ENCODE peak calls at places on chromosome 13, in nine cellular contexts. One of them, this sample, is unnamed.

GRCh38 chr13:44078806-44079378 is 199.2 kb downstream of the LACC1 start:
- DNase-seq in nucleus accumbens: no peak
- DNase-seq in activated CD8-positive, alpha-beta memory T cell treated with anti-CD3 and anti-CD28 coated beads, Interleukin-2, amount 50 U/mL, for 4 hours: no peak
- DNase-seq in HS-27A: no peak
- DNase-seq in GDM1: no peak
- DNase-seq in CD4-positive, alpha-beta T cell: no peak
- DNase-seq in KBM-7: no peak
- DNase-seq in progenitor cell of endocrine pancreas: no peak
- DNase-seq in RPMI8226: no peak
- DNase-seq in this sample: no peak

GRCh38 chr13:107807306-107808073 is 407.8 kb downstream of the LIG4 start:
- DNase-seq in progenitor cell of endocrine pancreas: no peak
- DNase-seq in RPMI8226: no peak
- DNase-seq in KBM-7: no peak
- DNase-seq in GDM1: no peak
- DNase-seq in activated CD8-positive, alpha-beta memory T cell treated with anti-CD3 and anti-CD28 coated beads, Interleukin-2, amount 50 U/mL, for 4 hours: no peak
- DNase-seq in CD4-positive, alpha-beta T cell: no peak
- DNase-seq in nucleus accumbens: no peak
- DNase-seq in HS-27A: no peak
- DNase-seq in this sample: peak; percentile 47

GRCh38 chr13:104114111-104114510 is 1047.9 kb upstream of the SLC10A2 start:
- DNase-seq in nucleus accumbens: no peak
- DNase-seq in activated CD8-positive, alpha-beta memory T cell treated with anti-CD3 and anti-CD28 coated beads, Interleukin-2, amount 50 U/mL, for 4 hours: no peak
- DNase-seq in CD4-positive, alpha-beta T cell: no peak
- DNase-seq in RPMI8226: no peak
- DNase-seq in KBM-7: no peak
- DNase-seq in HS-27A: no peak
- DNase-seq in GDM1: no peak
- DNase-seq in progenitor cell of endocrine pancreas: no peak
- DNase-seq in this sample: peak; percentile 76

GRCh38 chr13:34913040-34913439 is 29.0 kb upstream of the NBEA start:
- DNase-seq in CD4-positive, alpha-beta T cell: no peak
- DNase-seq in progenitor cell of endocrine pancreas: peak; percentile 12
- DNase-seq in KBM-7: peak; percentile 50
- DNase-seq in GDM1: no peak
- DNase-seq in RPMI8226: peak; percentile 4
- DNase-seq in nucleus accumbens: no peak
- DNase-seq in activated CD8-positive, alpha-beta memory T cell treated with anti-CD3 and anti-CD28 coated beads, Interleukin-2, amount 50 U/mL, for 4 hours: no peak
- DNase-seq in HS-27A: no peak
- DNase-seq in this sample: peak; percentile 36

GRCh38 chr13:102395939-102396338 is 5.9 kb downstream of the FGF14 start:
- DNase-seq in KBM-7: no peak
- DNase-seq in activated CD8-positive, alpha-beta memory T cell treated with anti-CD3 and anti-CD28 coated beads, Interleukin-2, amount 50 U/mL, for 4 hours: no peak
- DNase-seq in RPMI8226: no peak
- DNase-seq in CD4-positive, alpha-beta T cell: no peak
- DNase-seq in HS-27A: no peak
- DNase-seq in progenitor cell of endocrine pancreas: no peak
- DNase-seq in nucleus accumbens: no peak
- DNase-seq in GDM1: no peak
- DNase-seq in this sample: no peak

GRCh38 chr13:113458218-113459065 is 5.2 kb upstream of the ADPRHL1 start:
- DNase-seq in activated CD8-positive, alpha-beta memory T cell treated with anti-CD3 and anti-CD28 coated beads, Interleukin-2, amount 50 U/mL, for 4 hours: no peak
- DNase-seq in KBM-7: peak; percentile 43
- DNase-seq in RPMI8226: no peak
- DNase-seq in HS-27A: no peak
- DNase-seq in CD4-positive, alpha-beta T cell: no peak
- DNase-seq in progenitor cell of endocrine pancreas: no peak
- DNase-seq in nucleus accumbens: no peak
- DNase-seq in GDM1: no peak
- DNase-seq in this sample: peak; percentile 90

GRCh38 chr13:66680031-66680430 is 550.1 kb downstream of the PCDH9 start:
- DNase-seq in activated CD8-positive, alpha-beta memory T cell treated with anti-CD3 and anti-CD28 coated beads, Interleukin-2, amount 50 U/mL, for 4 hours: no peak
- DNase-seq in RPMI8226: no peak
- DNase-seq in HS-27A: no peak
- DNase-seq in progenitor cell of endocrine pancreas: no peak
- DNase-seq in CD4-positive, alpha-beta T cell: no peak
- DNase-seq in KBM-7: no peak
- DNase-seq in GDM1: no peak
- DNase-seq in nucleus accumbens: no peak
- DNase-seq in this sample: no peak

GRCh38 chr13:98274921-98275487 is 97.9 kb upstream of the RNF113B start:
- DNase-seq in GDM1: no peak
- DNase-seq in CD4-positive, alpha-beta T cell: no peak
- DNase-seq in nucleus accumbens: no peak
- DNase-seq in progenitor cell of endocrine pancreas: no peak
- DNase-seq in RPMI8226: no peak
- DNase-seq in activated CD8-positive, alpha-beta memory T cell treated with anti-CD3 and anti-CD28 coated beads, Interleukin-2, amount 50 U/mL, for 4 hours: no peak
- DNase-seq in KBM-7: no peak
- DNase-seq in HS-27A: no peak
- DNase-seq in this sample: peak; percentile 81

GRCh38 chr13:30412351-30412750 is 9.9 kb upstream of the UBE2L5 start:
- DNase-seq in activated CD8-positive, alpha-beta memory T cell treated with anti-CD3 and anti-CD28 coated beads, Interleukin-2, amount 50 U/mL, for 4 hours: no peak
- DNase-seq in CD4-positive, alpha-beta T cell: no peak
- DNase-seq in progenitor cell of endocrine pancreas: no peak
- DNase-seq in HS-27A: no peak
- DNase-seq in RPMI8226: no peak
- DNase-seq in nucleus accumbens: no peak
- DNase-seq in GDM1: no peak
- DNase-seq in KBM-7: no peak
- DNase-seq in this sample: no peak

GRCh38 chr13:113351514-113352026 is 12.4 kb downstream of the GRTP1 start:
- DNase-seq in CD4-positive, alpha-beta T cell: no peak
- DNase-seq in RPMI8226: no peak
- DNase-seq in GDM1: no peak
- DNase-seq in progenitor cell of endocrine pancreas: no peak
- DNase-seq in activated CD8-positive, alpha-beta memory T cell treated with anti-CD3 and anti-CD28 coated beads, Interleukin-2, amount 50 U/mL, for 4 hours: no peak
- DNase-seq in HS-27A: no peak
- DNase-seq in KBM-7: no peak
- DNase-seq in nucleus accumbens: no peak
- DNase-seq in this sample: no peak

GRCh38 chr13:44188257-44188656 is 185.4 kb upstream of the SERP2 start:
- DNase-seq in CD4-positive, alpha-beta T cell: no peak
- DNase-seq in activated CD8-positive, alpha-beta memory T cell treated with anti-CD3 and anti-CD28 coated beads, Interleukin-2, amount 50 U/mL, for 4 hours: no peak
- DNase-seq in GDM1: no peak
- DNase-seq in nucleus accumbens: no peak
- DNase-seq in HS-27A: peak; percentile 55
- DNase-seq in progenitor cell of endocrine pancreas: no peak
- DNase-seq in KBM-7: no peak
- DNase-seq in RPMI8226: no peak
- DNase-seq in this sample: peak; percentile 32

This sample was measured in choroid plexus epithelial cell.